ENCODE peak calls at places on chromosomes 16 and 17, in five cellular contexts. H is dermis microvascular lymphatic vessel endothelial cell; T is EL; G is choroid plexus epithelial cell; E is stimulated activated CD4-positive, alpha-beta T cell treated with anti-CD3 and anti-CD28 coated beads, Interleukin-2, amount 100 ng/mL, for 48 hours. I is an unnamed sample.
A peak's percentile ranks its signal among the peaks of the same experiment; 100 is the strongest.

GRCh38 chr16:80113876-80114574 is 426.8 kb upstream of the DYNLRB2 start:
- DNase-seq in T (no peak), E (no peak), G (peak; percentile 12), H (no peak), I (no peak)

GRCh38 chr16:24102120-24102740 is 153.9 kb upstream of the CACNG3 start:
- DNase-seq in H (no peak), T (no peak), G (no peak), E (no peak), I (no peak)

GRCh38 chr17:28038802-28039600 is 3.5 kb upstream of the NLK start:
- DNase-seq in T (peak; percentile 38), H (no peak), G (peak; percentile 51), E (no peak), I (peak; percentile 45)

GRCh38 chr17:50586421-50587247 is 26.1 kb downstream of the CACNA1G start:
- DNase-seq in H (no peak), G (no peak), T (no peak), E (no peak), I (no peak)

GRCh38 chr17:67160791-67161190 is 84.2 kb downstream of the HELZ start:
- DNase-seq in G (no peak), H (no peak), E (no peak), T (no peak), I (no peak)

GRCh38 chr17:38701504-38702165 is 3.4 kb upstream of the MLLT6 start:
- DNase-seq in H (peak; percentile 41), T (peak; percentile 56), G (peak; percentile 28), E (peak; percentile 79), I (peak; percentile 70)

GRCh38 chr17:67276075-67276474 is 31.1 kb upstream of the HELZ start:
- DNase-seq in T (no peak), G (no peak), E (no peak), H (peak; percentile 54), I (no peak)

GRCh38 chr17:7839890-7840260 is 5.9 kb downstream of the KDM6B start:
- DNase-seq in H (no peak), E (no peak), G (peak; percentile 70), T (peak; percentile 37), I (no peak)

GRCh38 chr17:51914613-51915012 is 243.9 kb downstream of the CA10 start:
- DNase-seq in E (no peak), T (no peak), H (no peak), G (no peak), I (no peak)

GRCh38 chr17:18916816-18917496 is 35.0 kb upstream of the SLC5A10 start:
- DNase-seq in G (no peak), E (no peak), T (peak; percentile 62), H (no peak), I (no peak)

GRCh38 chr16:72228014-72228413 is 56.1 kb upstream of the PMFBP1 start:
- DNase-seq in G (no peak), E (no peak), T (no peak), H (no peak), I (no peak)

GRCh38 chr16:89322381-89323119 is 105.0 kb downstream of the ZNF778 start:
- DNase-seq in G (peak; percentile 88), E (no peak), H (peak; percentile 70), T (peak; percentile 76), I (peak; percentile 80)

GRCh38 chr16:90046122-90046970 is 27.1 kb upstream of the DBNDD1 start:
- DNase-seq in T (no peak), G (no peak), H (no peak), E (no peak), I (no peak)

GRCh38 chr17:27832851-27833250 is 32.5 kb upstream of the NOS2 start:
- DNase-seq in E (no peak), H (no peak), T (no peak), G (no peak), I (no peak)

GRCh38 chr16:67939507-67940435 is 3.1 kb upstream of the PSMB10 start:
- DNase-seq in T (no peak), H (no peak), G (no peak), E (peak; percentile 31), I (no peak)

GRCh38 chr16:83840060-83840617 is 32.4 kb downstream of the HSBP1 start:
- DNase-seq in T (no peak), E (no peak), G (no peak), H (no peak), I (no peak)

GRCh38 chr17:41367426-41368075 is 2.1 kb downstream of the KRT33B start:
- DNase-seq in G (peak; percentile 50), T (peak; percentile 93), E (no peak), H (no peak), I (peak; percentile 24)

GRCh38 chr17:18129041-18129502 is 20.5 kb downstream of the MYO15A start:
- DNase-seq in T (peak; percentile 47), G (peak; percentile 63), E (no peak), H (peak; percentile 15), I (peak; percentile 53)

GRCh38 chr17:47120521-47121095 is 68.5 kb downstream of the CDC27 start:
- DNase-seq in T (peak; percentile 72), E (no peak), H (no peak), G (no peak), I (no peak)